ENCODE peak calls at places on chromosomes 7 and 10, in seven cellular contexts. S, F, U, W, Z, J and I are unnamed samples.

GRCh38 chr7:151342811-151343210 is 1.2 kb downstream of the NUB1 start:
- DNase-seq in S (peak; percentile 32), F (no peak), U (peak; percentile 35), W (no peak), Z (no peak), J (no peak), I (no peak)

GRCh38 chr7:155921804-155922506 is 109.7 kb upstream of the SHH start:
- DNase-seq in S (no peak), F (no peak), U (peak; percentile 57), W (no peak), Z (no peak), J (no peak), I (no peak)

GRCh38 chr7:14691597-14692203 is 210.9 kb downstream of the DGKB start:
- DNase-seq in S (peak; percentile 59), F (peak; percentile 32), U (peak; percentile 75), W (no peak), Z (peak; percentile 42), J (peak; percentile 1), I (peak; percentile 30)

GRCh38 chr10:88530629-88531382 is 52.3 kb downstream of the RNLS start:
- DNase-seq in S (no peak), F (no peak), U (no peak), W (no peak), Z (no peak), J (no peak), I (no peak)

GRCh38 chr10:80516506-80517075 is 21.1 kb upstream of the SH2D4B start:
- DNase-seq in S (no peak), F (no peak), U (no peak), W (no peak), Z (no peak), J (no peak), I (no peak)

GRCh38 chr7:120995659-120996058 is 7.1 kb downstream of the CPED1 start:
- DNase-seq in S (no peak), F (no peak), U (no peak), W (no peak), Z (no peak), J (no peak), I (no peak)

GRCh38 chr7:26853788-26854393 is 10.5 kb downstream of the SKAP2 start:
- DNase-seq in S (peak; percentile 20), F (peak; percentile 67), U (no peak), W (no peak), Z (no peak), J (peak; percentile 14), I (peak; percentile 75)

GRCh38 chr7:159097661-159098423 is 46.8 kb downstream of the VIPR2 start:
- DNase-seq in S (no peak), F (no peak), U (peak; percentile 42), W (no peak), Z (no peak), J (no peak), I (no peak)

GRCh38 chr10:84935772-84936171 is 607.4 kb downstream of the CCSER2 start:
- DNase-seq in S (no peak), F (no peak), U (no peak), W (no peak), Z (no peak), J (no peak), I (no peak)

GRCh38 chr10:75034714-75035258 is 76.7 kb upstream of the SAMD8 start:
- DNase-seq in S (no peak), F (no peak), U (no peak), W (no peak), Z (no peak), J (no peak), I (no peak)

GRCh38 chr7:30921540-30921930 is 9.9 kb downstream of the AQP1 start:
- DNase-seq in S (peak; percentile 31), F (no peak), U (no peak), W (no peak), Z (no peak), J (no peak), I (no peak)

GRCh38 chr7:132618956-132619305 is 42.7 kb upstream of the PLXNA4 start:
- DNase-seq in S (no peak), F (no peak), U (no peak), W (no peak), Z (no peak), J (no peak), I (peak; percentile 3)

GRCh38 chr10:48655426-48656240 is 29.0 kb upstream of the WDFY4 start:
- DNase-seq in S (peak; percentile 71), F (peak; percentile 62), U (peak; percentile 68), W (no peak), Z (peak; percentile 68), J (no peak), I (peak; percentile 42)

GRCh38 chr7:68258569-68258968 is 1261.9 kb downstream of the TYW1 start:
- DNase-seq in S (peak; percentile 15), F (no peak), U (no peak), W (no peak), Z (no peak), J (no peak), I (no peak)

GRCh38 chr7:158559356-158559755 is 28.3 kb downstream of the PTPRN2 start:
- DNase-seq in S (no peak), F (no peak), U (no peak), W (no peak), Z (no peak), J (no peak), I (no peak)

GRCh38 chr7:156175003-156175402 is 362.7 kb upstream of the SHH start:
- DNase-seq in S (no peak), F (no peak), U (no peak), W (no peak), Z (no peak), J (no peak), I (no peak)

GRCh38 chr10:69438531-69439349 is 12.5 kb upstream of the TSPAN15 start:
- DNase-seq in S (peak; percentile 42), F (peak; percentile 84), U (no peak), W (no peak), Z (no peak), J (no peak), I (peak; percentile 16)

GRCh38 chr10:71040890-71041590 is 152.7 kb upstream of the PCBD1 start:
- DNase-seq in S (peak; percentile 77), F (no peak), U (no peak), W (no peak), Z (no peak), J (no peak), I (no peak)

GRCh38 chr7:3397324-3397723 is 96.3 kb downstream of the SDK1 start:
- DNase-seq in S (no peak), F (no peak), U (no peak), W (no peak), Z (no peak), J (no peak), I (no peak)

GRCh38 chr7:3393862-3394261 is 92.8 kb downstream of the SDK1 start:
- DNase-seq in S (no peak), F (peak; percentile 4), U (no peak), W (no peak), Z (no peak), J (no peak), I (no peak)

GRCh38 chr7:3404490-3404889 is 103.4 kb downstream of the SDK1 start:
- DNase-seq in S (peak; percentile 67), F (no peak), U (no peak), W (no peak), Z (no peak), J (no peak), I (peak; percentile 56)

GRCh38 chr7:3399858-3400257 is 98.8 kb downstream of the SDK1 start:
- DNase-seq in S (no peak), F (peak; percentile 61), U (peak; percentile 69), W (no peak), Z (no peak), J (peak; percentile 73), I (peak; percentile 5)
- TF ChIP-seq RFX5 in S (no peak), F (no peak), U (no peak), W (no peak), Z (no peak), J (no peak), I (no peak)

GRCh38 chr10:110852255-110852896 is 19.4 kb upstream of the PDCD4 start:
- DNase-seq in S (no peak), F (no peak), U (peak; percentile 38), W (no peak), Z (no peak), J (peak; percentile 59), I (peak; percentile 12)
- TF ChIP-seq RFX5 in S (no peak), F (no peak), U (no peak), W (no peak), Z (no peak), J (no peak), I (no peak)

GRCh38 chr7:97004237-97004930 is 969 bp upstream of the DLX6 start:
- DNase-seq in S (no peak), F (no peak), U (no peak), W (no peak), Z (no peak), J (no peak), I (no peak)
- TF ChIP-seq RFX5 in S (no peak), F (no peak), U (no peak), W (no peak), Z (no peak), J (no peak), I (no peak)

GRCh38 chr7:108384721-108385483 is 71.3 kb downstream of the NRCAM start:
- DNase-seq in S (no peak), F (peak; percentile 24), U (no peak), W (no peak), Z (no peak), J (no peak), I (no peak)
- TF ChIP-seq RFX5 in S (no peak), F (no peak), U (no peak), W (no peak), Z (no peak), J (no peak), I (no peak)

DNA sequence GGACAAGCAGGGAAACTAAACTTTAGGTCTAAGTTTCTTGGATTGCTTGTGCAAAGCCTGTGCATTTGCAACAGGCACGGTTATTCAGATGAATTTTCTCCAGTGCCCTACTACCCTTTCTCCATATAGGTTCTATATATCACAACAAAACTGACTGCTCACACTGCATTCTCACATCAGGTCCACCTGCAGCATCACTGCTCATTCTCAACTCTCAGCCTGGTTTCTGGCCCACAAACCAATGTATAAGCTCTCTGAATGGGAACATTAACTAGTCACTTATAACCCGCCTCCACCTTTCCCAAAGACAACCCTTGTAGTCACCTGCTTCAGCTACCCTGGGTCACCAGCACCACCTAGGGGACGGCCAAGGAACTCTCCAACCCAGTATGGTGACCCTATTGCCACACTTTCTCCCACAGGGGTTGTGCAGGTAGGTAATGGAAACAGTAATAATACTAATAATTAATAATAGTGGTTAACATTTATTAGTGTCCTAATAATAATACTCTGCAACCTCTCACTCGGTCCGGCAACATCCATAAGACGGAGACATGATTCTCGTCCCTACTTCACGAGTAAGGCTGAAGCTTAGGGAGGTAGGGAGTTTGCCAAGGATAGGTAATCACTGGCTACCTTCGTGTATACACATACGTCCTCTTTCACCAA is 97.3 kb downstream of the CLEC2L start:
- DNase-seq in S (peak; percentile 67), F (peak; percentile 48), U (peak; percentile 93), W (no peak), Z (peak; percentile 91), J (peak; percentile 28), I (peak; percentile 21)
- TF ChIP-seq RFX5 in S (no peak), F (no peak), U (no peak), W (no peak), Z (no peak), J (no peak), I (no peak)